ENCODE peak calls at places on chromosomes 1 and 21, in nine cellular contexts. Q is stomach, O is colonic mucosa, X is breast epithelium, T is upper lobe of left lung, U is lung, A is transverse colon, K is pancreas, W is OCI-LY7. Z is an unnamed sample.
A peak's percentile ranks its signal among the peaks of the same experiment; 100 is the strongest.

GRCh38 chr1:30695481-30695880 is 27.9 kb downstream of the MATN1 start:
- DNase-seq in Q (no peak), O (no peak), X (peak; percentile 34), T (no peak), U (no peak), A (no peak), K (no peak), W (no peak), Z (no peak)

GRCh38 chr1:156387899-156388813 is 19.1 kb downstream of the RHBG start:
- DNase-seq in Q (no peak), O (no peak), X (no peak), T (peak; percentile 84), U (no peak), A (no peak), K (no peak), W (no peak), Z (no peak)

GRCh38 chr1:192476802-192477298 is 98.7 kb upstream of the RGS1 start:
- DNase-seq in Q (no peak), O (no peak), X (no peak), T (no peak), U (peak; percentile 39), A (no peak), K (no peak), W (no peak), Z (no peak)

GRCh38 chr1:163361123-163361934 is 39.6 kb downstream of the NUF2 start:
- DNase-seq in Q (no peak), O (no peak), X (no peak), T (no peak), U (no peak), A (no peak), K (no peak), W (peak; percentile 34), Z (no peak)

GRCh38 chr1:200925821-200926220 is 31.1 kb downstream of the INAVA start:
- DNase-seq in Q (no peak), O (no peak), X (no peak), T (no peak), U (no peak), A (no peak), K (no peak), W (no peak), Z (no peak)

GRCh38 chr1:56187410-56187809 is 392.0 kb downstream of the PLPP3 start:
- DNase-seq in Q (no peak), O (no peak), X (no peak), T (no peak), U (no peak), A (no peak), K (no peak), W (no peak), Z (no peak)

GRCh38 chr1:23963617-23964234 is 4.1 kb downstream of the PNRC2 start:
- DNase-seq in Q (no peak), O (no peak), X (no peak), T (no peak), U (no peak), A (no peak), K (no peak), W (no peak), Z (no peak)

GRCh38 chr1:24209097-24209496 is 22.0 kb upstream of the IFNLR1 start:
- DNase-seq in Q (no peak), O (no peak), X (no peak), T (no peak), U (no peak), A (no peak), K (no peak), W (no peak), Z (no peak)

GRCh38 chr21:29052224-29052623 is 21.2 kb downstream of the CCT8 start:
- DNase-seq in Q (no peak), O (no peak), X (no peak), T (no peak), U (no peak), A (no peak), K (no peak), W (no peak), Z (no peak)

GRCh38 chr1:34792868-34793727 is at the start of gene GJA4:
- DNase-seq in Q (no peak), O (no peak), X (no peak), T (peak; percentile 82), U (no peak), A (no peak), K (no peak), W (no peak), Z (no peak)

GRCh38 chr1:238672262-238672661 is 714.1 kb upstream of the CHRM3 start:
- DNase-seq in Q (peak; percentile 28), O (no peak), X (no peak), T (no peak), U (no peak), A (no peak), K (no peak), W (no peak), Z (no peak)

GRCh38 chr1:15992187-15992553 is 11.9 kb upstream of the SRARP start:
- DNase-seq in Q (no peak), O (no peak), X (no peak), T (no peak), U (no peak), A (no peak), K (no peak), W (no peak), Z (no peak)

GRCh38 chr1:218546314-218546713 is 201.2 kb downstream of the TGFB2 start:
- DNase-seq in Q (no peak), O (no peak), X (no peak), T (no peak), U (no peak), A (no peak), K (no peak), W (no peak), Z (no peak)

GRCh38 chr1:23601104-23601967 is 42.0 kb upstream of the ID3 start:
- DNase-seq in Q (no peak), O (no peak), X (no peak), T (no peak), U (no peak), A (no peak), K (no peak), W (peak; percentile 65), Z (no peak)

GRCh38 chr1:119713538-119714456 is 2.1 kb downstream of the PHGDH start:
- DNase-seq in Q (no peak), O (no peak), X (no peak), T (no peak), U (no peak), A (no peak), K (no peak), W (peak; percentile 24), Z (no peak)

GRCh38 chr21:36706951-36707762 is 8.2 kb downstream of the SIM2 start:
- DNase-seq in Q (no peak), O (peak; percentile 17), X (no peak), T (no peak), U (no peak), A (no peak), K (no peak), W (no peak), Z (no peak)

GRCh38 chr1:151405167-151405951 is 6.0 kb downstream of the PSMB4 start:
- DNase-seq in Q (no peak), O (no peak), X (no peak), T (no peak), U (no peak), A (no peak), K (no peak), W (no peak), Z (no peak)
- TF ChIP-seq CTCF in Q (no peak), O (no peak), X (no peak), T (no peak), U (no peak), A (no peak), K (no peak), W (no peak), Z (no peak)

GRCh38 chr1:17564458-17565393 is 25.2 kb downstream of the ARHGEF10L start:
- DNase-seq in Q (peak; percentile 84), O (peak; percentile 70), X (peak; percentile 69), T (no peak), U (peak; percentile 51), A (peak; percentile 70), K (peak; percentile 83), W (no peak), Z (no peak)

GRCh38 chr1:17565551-17565971 is 26.1 kb downstream of the ARHGEF10L start:
- DNase-seq in Q (no peak), O (no peak), X (no peak), T (no peak), U (no peak), A (no peak), K (no peak), W (no peak), Z (no peak)

GRCh38 chr1:17568014-17568413 is 28.5 kb downstream of the ARHGEF10L start:
- DNase-seq in Q (no peak), O (no peak), X (no peak), T (no peak), U (no peak), A (no peak), K (no peak), W (no peak), Z (no peak)

GRCh38 chr1:17567582-17567981 is 28.1 kb downstream of the ARHGEF10L start:
- DNase-seq in Q (no peak), O (no peak), X (no peak), T (no peak), U (no peak), A (no peak), K (no peak), W (no peak), Z (no peak)

GRCh38 chr1:17566892-17567291 is 27.4 kb downstream of the ARHGEF10L start:
- DNase-seq in Q (no peak), O (no peak), X (no peak), T (no peak), U (no peak), A (no peak), K (no peak), W (no peak), Z (no peak)
- H3K4me1 ChIP-seq in Q (peaks cover 78% of the 10 kb centered on the region), O (peaks cover 34% of the 10 kb centered on the region), X (peaks cover 31% of the 10 kb centered on the region), T (peaks cover 44% of the 10 kb centered on the region), U (peaks cover 15% of the 10 kb centered on the region), A (peaks cover 77% of the 10 kb centered on the region), K (peaks cover 36% of the 10 kb centered on the region), W (no peaks in the 10 kb centered on the region), Z (peaks cover 12% of the 10 kb centered on the region)

DNA sequence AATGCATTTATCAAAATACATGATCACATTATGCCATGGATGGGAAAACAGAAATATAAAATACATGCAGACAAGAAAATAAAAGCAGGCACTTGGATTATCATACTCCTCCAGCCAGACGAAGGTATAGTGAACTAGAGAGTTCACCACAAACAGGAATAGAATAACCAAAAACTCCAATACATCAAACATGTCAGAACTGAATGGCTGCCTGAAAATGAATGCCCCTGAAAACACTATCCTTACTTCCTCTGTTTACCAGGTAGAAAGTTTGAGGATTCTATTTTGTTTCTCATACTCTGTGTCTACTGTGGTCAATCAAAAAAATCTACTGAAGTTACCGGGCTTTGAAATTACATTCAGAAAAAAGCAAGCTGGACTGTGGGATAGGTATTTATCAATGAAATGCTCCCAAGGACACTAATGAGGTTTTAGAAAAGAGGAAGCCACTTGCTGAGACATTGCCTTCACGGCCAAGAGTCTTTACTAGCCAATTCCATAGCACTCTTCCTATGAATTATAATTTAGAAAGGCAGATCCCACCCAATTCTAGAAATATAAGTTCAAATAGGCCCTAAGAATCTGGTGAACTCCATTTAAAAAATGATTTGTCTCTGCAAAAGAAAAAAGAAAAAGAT is 197.7 kb downstream of the SMYD3 start:
- DNase-seq in Q (no peak), O (no peak), X (no peak), T (no peak), U (no peak), A (no peak), K (no peak), W (no peak), Z (no peak)
- TF ChIP-seq CTCF in Q (no peak), O (no peak), X (no peak), T (no peak), U (no peak), A (no peak), K (no peak), W (no peak), Z (no peak)

GRCh38 chr1:223844521-223844961 is 1.2 kb downstream of the TP53BP2 start:
- DNase-seq in Q (no peak), O (no peak), X (no peak), T (no peak), U (no peak), A (no peak), K (no peak), W (no peak), Z (no peak)
- H3K4me1 ChIP-seq in Q (peaks cover 44% of the 10 kb centered on the region), O (peaks cover 4% of the 10 kb centered on the region), X (peaks cover 6% of the 10 kb centered on the region), T (peaks cover 47% of the 10 kb centered on the region), U (peaks cover 16% of the 10 kb centered on the region), A (peaks cover 17% of the 10 kb centered on the region), K (peaks cover 12% of the 10 kb centered on the region), W (peaks cover 26% of the 10 kb centered on the region), Z (no peaks in the 10 kb centered on the region)

Z was measured in RWPE2.